ENCODE peak calls at places on chromosomes 6 and 20, in five cellular contexts. M, U, K, W and L are unnamed samples.

GRCh38 chr6:8415305-8415704 is 20.0 kb downstream of the SLC35B3 start:
- DNase-seq in M (no peak), K (no peak), U (no peak), W (no peak), L (no peak)

GRCh38 chr6:5457983-5458683 is 196.8 kb downstream of the FARS2 start:
- DNase-seq in W (no peak), M (no peak), K (no peak), U (peak), L (peak)

GRCh38 chr20:24051160-24051559 is 62.6 kb upstream of the GGTLC1 start:
- DNase-seq in K (no peak), U (no peak), W (no peak), M (no peak), L (no peak)

GRCh38 chr6:6915813-6916547 is 191.8 kb upstream of the RREB1 start:
- DNase-seq in U (peak), K (peak), M (no peak), W (no peak), L (peak)

GRCh38 chr6:41338654-41339053 is 3.2 kb downstream of the NCR2 start:
- DNase-seq in M (no peak), K (no peak), W (no peak), U (no peak), L (no peak)

GRCh38 chr6:17202526-17202925 is 78.6 kb upstream of the RBM24 start:
- DNase-seq in M (no peak), K (no peak), W (no peak), U (no peak), L (no peak)

GRCh38 chr20:10954137-10954840 is 280.5 kb upstream of the JAG1 start:
- DNase-seq in M (no peak), W (no peak), U (peak), K (peak), L (no peak)

GRCh38 chr20:44206132-44206531 is 4.4 kb downstream of the OSER1 start:
- DNase-seq in M (no peak), K (no peak), U (no peak), W (no peak), L (no peak)

GRCh38 chr20:23537030-23537429 is 31.3 kb downstream of the CST9L start:
- DNase-seq in M (no peak), K (no peak), W (no peak), U (no peak), L (no peak)

GRCh38 chr6:66986940-66987339 is 1279.9 kb upstream of the EYS start:
- DNase-seq in W (no peak), U (no peak), M (no peak), K (no peak), L (no peak)

GRCh38 chr20:57680934-57681914 is 28.6 kb downstream of the PMEPA1 start:
- DNase-seq in K (no peak), U (no peak), M (no peak), W (no peak), L (no peak)

GRCh38 chr6:142721213-142721920 is 223.6 kb downstream of the HIVEP2 start:
- DNase-seq in U (no peak), K (no peak), M (no peak), W (no peak), L (no peak)